ENCODE peak calls at places on chromosomes 11 and 22, in four cellular contexts. R, X, A and P are unnamed samples.

GRCh38 chr11:121291896-121292502 is 572 bp upstream of the SC5D start:
- DNase-seq in R (no peak), A (no peak), X (no peak), P (peak)

GRCh38 chr11:304915-305833 is 2.4 kb upstream of the IFITM2 start:
- DNase-seq in R (peak), X (peak), A (peak), P (no peak)

GRCh38 chr11:11435673-11436072 is 82.6 kb upstream of the CSNK2A3 start:
- DNase-seq in A (no peak), R (no peak), X (no peak), P (no peak)

GRCh38 chr22:47189056-47189916 is 426.8 kb downstream of the TBC1D22A start:
- DNase-seq in X (no peak), A (no peak), R (peak), P (no peak)

GRCh38 chr11:118851970-118852369 is 31.7 kb upstream of the CXCR5 start:
- DNase-seq in X (no peak), A (no peak), R (no peak), P (no peak)

GRCh38 chr11:62980133-62980760 is 4.5 kb downstream of the SLC22A6 start:
- DNase-seq in X (no peak), A (peak), R (no peak), P (no peak)

GRCh38 chr22:19579880-19580279 is 55.7 kb upstream of the CLDN5 start:
- DNase-seq in A (peak), R (no peak), X (peak), P (no peak)

GRCh38 chr11:2664886-2665746 is 34.7 kb downstream of the KCNQ1OT1 start:
- DNase-seq in X (no peak), A (no peak), R (no peak), P (no peak)

GRCh38 chr11:108984021-108984420 is 319.2 kb downstream of the DDX10 start:
- DNase-seq in A (no peak), X (no peak), R (no peak), P (no peak)

GRCh38 chr22:50189849-50190181 is 4.1 kb downstream of the TRABD start:
- DNase-seq in R (no peak), X (no peak), A (no peak), P (no peak)

GRCh38 chr22:47161631-47162030 is 399.2 kb downstream of the TBC1D22A start:
- DNase-seq in X (no peak), A (no peak), R (peak), P (no peak)

GRCh38 chr11:45654242-45654641 is 11.2 kb downstream of the CHST1 start:
- DNase-seq in X (no peak), A (no peak), R (peak), P (no peak)

GRCh38 chr22:31178859-31179258 is 18.9 kb downstream of the RNF185 start:
- DNase-seq in R (no peak), X (no peak), A (no peak), P (no peak)

GRCh38 chr22:45627489-45628233 is 44.0 kb upstream of the ATXN10 start:
- DNase-seq in X (no peak), A (no peak), R (peak), P (no peak)

GRCh38 chr11:103609117-103610066 is 427.0 kb upstream of the DDI1 start:
- DNase-seq in X (peak), R (no peak), A (peak), P (peak)

GRCh38 chr22:43094085-43094484 is 4.9 kb upstream of the TTLL1 start:
- DNase-seq in A (peak), X (peak), R (peak), P (no peak)

GRCh38 chr22:19687561-19688300 is 26.6 kb upstream of the SEPTIN5 start:
- DNase-seq in R (peak), A (no peak), X (no peak), P (no peak)

GRCh38 chr11:123086315-123086714 is 24.4 kb upstream of the HSPA8 start:
- DNase-seq in R (no peak), X (no peak), A (no peak), P (no peak)